ENCODE peak calls at places on chromosomes 4 and X, in ten cellular contexts. Z, D, O, E, U, J, W, V, A and S are unnamed samples.
A peak's percentile ranks its signal among the peaks of the same experiment; 100 is the strongest.

GRCh38 chrX:4850312-4850711 is 1136.9 kb upstream of the PRKX start:
- DNase-seq in J (no peak), U (no peak), A (no peak), V (no peak), W (no peak), E (no peak), O (no peak), D (no peak), Z (no peak), S (no peak)

GRCh38 chr4:55853484-55854046 is at the start of gene EXOC1:
- DNase-seq in V (peak; percentile 93), A (peak; percentile 100), W (peak; percentile 100), O (peak; percentile 99), E (peak; percentile 98), U (peak; percentile 99), Z (peak; percentile 89), D (peak; percentile 96), J (peak; percentile 96), S (peak; percentile 96)

GRCh38 chr4:112085156-112086035 is 59.9 kb upstream of the FAM241A start:
- DNase-seq in D (no peak), A (no peak), J (no peak), Z (no peak), O (no peak), W (no peak), E (no peak), V (no peak), U (no peak), S (no peak)

GRCh38 chr4:118964891-118965411 is 76.3 kb downstream of the SYNPO2 start:
- DNase-seq in V (no peak), A (no peak), Z (no peak), J (peak; percentile 80), O (peak; percentile 83), D (no peak), U (no peak), E (no peak), W (no peak), S (no peak)

GRCh38 chrX:115989686-115990085 is 180.9 kb upstream of the AGTR2 start:
- DNase-seq in W (no peak), O (no peak), D (no peak), E (no peak), V (no peak), Z (no peak), A (no peak), J (no peak), U (no peak), S (no peak)

GRCh38 chr4:19614171-19614570 is 637.5 kb upstream of the SLIT2 start:
- DNase-seq in V (no peak), E (no peak), U (no peak), J (no peak), D (no peak), Z (no peak), W (no peak), A (no peak), O (no peak), S (no peak)

GRCh38 chr4:60531790-60532189 is 668.3 kb upstream of the ADGRL3 start:
- DNase-seq in J (no peak), V (no peak), W (no peak), A (no peak), O (no peak), Z (no peak), U (no peak), E (no peak), D (no peak), S (no peak)

GRCh38 chrX:38754102-38754790 is 47.0 kb upstream of the MID1IP1 start:
- DNase-seq in O (no peak), W (no peak), E (peak; percentile 60), V (peak; percentile 32), D (peak; percentile 46), U (no peak), A (no peak), Z (peak; percentile 26), J (peak; percentile 74), S (no peak)

GRCh38 chr4:123113193-123113592 is 190.8 kb upstream of the NUDT6 start:
- DNase-seq in D (no peak), A (no peak), E (no peak), V (no peak), Z (no peak), O (no peak), U (no peak), W (no peak), J (no peak), S (no peak)

GRCh38 chr4:163681208-163681821 is 186.8 kb downstream of the TMA16 start:
- DNase-seq in W (no peak), E (peak; percentile 63), Z (peak; percentile 9), J (peak; percentile 57), D (peak; percentile 78), A (no peak), V (peak; percentile 38), U (no peak), O (no peak), S (no peak)

GRCh38 chrX:25527596-25527995 is 511.8 kb upstream of the ARX start:
- DNase-seq in E (no peak), A (no peak), D (no peak), V (no peak), J (no peak), W (no peak), U (no peak), Z (no peak), O (no peak), S (no peak)

GRCh38 chr4:169345207-169345788 is 74.5 kb upstream of the SH3RF1 start:
- DNase-seq in J (peak; percentile 77), E (no peak), U (no peak), V (peak; percentile 40), W (no peak), O (no peak), A (no peak), Z (no peak), D (no peak), S (no peak)

GRCh38 chr4:186621959-186622553 is 66.7 kb upstream of the MTNR1A start:
- DNase-seq in J (peak; percentile 88), V (no peak), D (no peak), Z (no peak), U (no peak), W (no peak), O (no peak), A (no peak), E (peak; percentile 75), S (no peak)

GRCh38 chrX:40542208-40542607 is 38.6 kb upstream of the ATP6AP2 start:
- DNase-seq in D (no peak), Z (no peak), E (no peak), J (no peak), O (no peak), U (no peak), A (no peak), V (no peak), W (no peak), S (no peak)

GRCh38 chrX:2283111-2283847 is 217.5 kb downstream of the DHRSX start:
- DNase-seq in Z (no peak), V (no peak), A (peak; percentile 62), W (no peak), U (no peak), D (no peak), J (no peak), O (no peak), E (no peak), S (no peak)

GRCh38 chrX:68504237-68504636 is 5.4 kb downstream of the YIPF6 start:
- DNase-seq in W (no peak), U (no peak), V (no peak), O (no peak), E (no peak), A (no peak), D (no peak), Z (no peak), J (peak; percentile 67), S (peak; percentile 24)

GRCh38 chrX:97416461-97416860 is 532.8 kb downstream of the RPA4 start:
- DNase-seq in O (no peak), D (no peak), A (no peak), U (no peak), Z (no peak), W (no peak), V (no peak), E (no peak), J (no peak), S (no peak)

GRCh38 chrX:45508459-45508858 is 307.8 kb upstream of the DIPK2B start:
- DNase-seq in Z (no peak), W (no peak), D (no peak), E (no peak), V (no peak), A (no peak), O (no peak), J (no peak), U (no peak), S (no peak)

GRCh38 chrX:19670854-19671620 is 155.7 kb upstream of the MAP3K15 start:
- DNase-seq in A (no peak), D (peak; percentile 14), Z (peak; percentile 11), J (peak; percentile 81), V (peak; percentile 79), O (peak; percentile 70), U (peak; percentile 60), W (no peak), E (peak; percentile 82), S (no peak)

DNA sequence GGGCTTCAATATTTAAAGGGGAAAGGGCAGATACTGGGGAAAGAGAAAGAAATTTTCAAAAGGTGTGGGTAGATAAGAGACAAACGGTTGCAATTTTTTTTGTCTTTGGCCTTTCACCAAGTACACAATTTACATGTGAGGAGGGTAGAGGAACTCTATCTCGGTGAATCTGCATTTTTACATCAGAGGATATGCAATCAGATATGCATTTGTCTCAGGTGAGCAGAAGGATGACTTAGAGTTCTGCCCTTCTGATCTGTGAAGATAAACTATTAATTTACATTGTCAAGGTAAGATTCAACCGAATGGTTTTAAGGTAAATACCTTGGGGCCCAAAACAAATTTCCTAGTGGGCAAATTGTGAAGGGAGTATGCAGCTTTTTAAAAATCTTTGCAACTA is 169.9 kb downstream of the COX18 start:
- DNase-seq in J (no peak), D (no peak), E (peak; percentile 64), V (no peak), A (no peak), U (no peak), O (no peak), Z (no peak), W (no peak), S (no peak)
- H3K4me1 ChIP-seq in J (no peaks in the 10 kb centered on the region), D (peaks cover 23% of the 10 kb centered on the region), E (peaks cover 6% of the 10 kb centered on the region), V (no peaks in the 10 kb centered on the region), A (peaks cover 8% of the 10 kb centered on the region), U (no peaks in the 10 kb centered on the region), O (no peaks in the 10 kb centered on the region), Z (no peaks in the 10 kb centered on the region), W (no peaks in the 10 kb centered on the region), S (no peaks in the 10 kb centered on the region)

GRCh38 chr4:24564488-24564887 is 19.9 kb downstream of the DHX15 start:
- DNase-seq in O (no peak), J (peak; percentile 56), A (no peak), U (no peak), W (no peak), D (no peak), V (no peak), E (no peak), Z (no peak), S (no peak)
- H3K36me3 ChIP-seq in O (peaks cover 5% of the 10 kb centered on the region), J (peaks cover 1% of the 10 kb centered on the region), A (no peaks in the 10 kb centered on the region), U (peaks cover under 1% of the 10 kb centered on the region), W (peaks cover under 1% of the 10 kb centered on the region), D (peaks cover 16% of the 10 kb centered on the region), V (peaks cover 7% of the 10 kb centered on the region), E (no peaks in the 10 kb centered on the region), Z (peaks cover 13% of the 10 kb centered on the region), S (peaks cover 24% of the 10 kb centered on the region)

GRCh38 chr4:10096976-10097330 is 19.6 kb downstream of the WDR1 start:
- DNase-seq in E (no peak), J (no peak), Z (no peak), A (no peak), O (no peak), V (no peak), U (no peak), D (no peak), W (no peak), S (no peak)
- H3K4me1 ChIP-seq in E (no peaks in the 10 kb centered on the region), J (peaks cover 57% of the 10 kb centered on the region), Z (no peaks in the 10 kb centered on the region), A (peaks cover 5% of the 10 kb centered on the region), O (peaks cover 36% of the 10 kb centered on the region), V (peaks cover 34% of the 10 kb centered on the region), U (no peaks in the 10 kb centered on the region), D (peaks cover 28% of the 10 kb centered on the region), W (peaks cover 79% of the 10 kb centered on the region), S (peaks cover 86% of the 10 kb centered on the region)

GRCh38 chr4:183675625-183676024 is 16.5 kb downstream of the TRAPPC11 start:
- DNase-seq in Z (no peak), A (no peak), U (no peak), D (no peak), J (peak; percentile 37), W (no peak), E (no peak), V (no peak), O (no peak), S (no peak)
- H3K36me3 ChIP-seq in Z (peaks cover 3% of the 10 kb centered on the region), A (peaks cover 2% of the 10 kb centered on the region), U (peaks cover 20% of the 10 kb centered on the region), D (peaks cover 39% of the 10 kb centered on the region), J (peaks cover 4% of the 10 kb centered on the region), W (peaks cover 70% of the 10 kb centered on the region), E (no peaks in the 10 kb centered on the region), V (no peaks in the 10 kb centered on the region), O (peaks cover 2% of the 10 kb centered on the region), S (peaks cover 14% of the 10 kb centered on the region)